ENCODE peak calls at places on chromosomes 16 and 17, in five cellular contexts. V, T, K, F and W are unnamed samples.

GRCh38 chr17:81345211-81346089 is 49.8 kb upstream of the BAHCC1 start:
- DNase-seq in V (peak; percentile 91), T (peak; percentile 92), K (peak; percentile 66), F (peak; percentile 46), W (peak; percentile 73)

GRCh38 chr17:17667947-17668346 is 13.3 kb upstream of the RAI1 start:
- DNase-seq in V (peak; percentile 29), T (no peak), K (no peak), F (no peak), W (no peak)

GRCh38 chr16:972316-973002 is 1.7 kb upstream of the LMF1 start:
- DNase-seq in V (no peak), T (no peak), K (no peak), F (no peak), W (peak; percentile 94)

GRCh38 chr17:7261377-7262191 is 694 bp downstream of the CLDN7 start:
- DNase-seq in V (peak; percentile 77), T (no peak), K (no peak), F (no peak), W (no peak)

GRCh38 chr17:45813051-45813731 is 29.1 kb downstream of the CRHR1 start:
- DNase-seq in V (no peak), T (no peak), K (no peak), F (no peak), W (peak; percentile 74)

GRCh38 chr16:4945560-4946502 is 8.9 kb upstream of the PPL start:
- DNase-seq in V (no peak), T (peak; percentile 72), K (peak; percentile 41), F (no peak), W (no peak)

GRCh38 chr16:17377360-17378324 is 93.1 kb downstream of the XYLT1 start:
- DNase-seq in V (no peak), T (no peak), K (no peak), F (no peak), W (no peak)

GRCh38 chr17:436571-436970 is 84.0 kb upstream of the RPH3AL start:
- DNase-seq in V (peak; percentile 0), T (no peak), K (no peak), F (no peak), W (no peak)

GRCh38 chr16:70432304-70432799 is 6.5 kb downstream of the ST3GAL2 start:
- DNase-seq in V (no peak), T (no peak), K (no peak), F (no peak), W (no peak)

GRCh38 chr17:67374329-67375053 is 2.6 kb upstream of the PITPNC1 start:
- DNase-seq in V (peak; percentile 93), T (peak; percentile 77), K (peak; percentile 92), F (no peak), W (peak; percentile 82)

GRCh38 chr16:81879625-81880024 is 100.5 kb downstream of the PLCG2 start:
- DNase-seq in V (no peak), T (no peak), K (no peak), F (no peak), W (no peak)
- TF ChIP-seq CTCF in V (no peak), T (no peak), K (no peak), F (no peak), W (no peak)

DNA sequence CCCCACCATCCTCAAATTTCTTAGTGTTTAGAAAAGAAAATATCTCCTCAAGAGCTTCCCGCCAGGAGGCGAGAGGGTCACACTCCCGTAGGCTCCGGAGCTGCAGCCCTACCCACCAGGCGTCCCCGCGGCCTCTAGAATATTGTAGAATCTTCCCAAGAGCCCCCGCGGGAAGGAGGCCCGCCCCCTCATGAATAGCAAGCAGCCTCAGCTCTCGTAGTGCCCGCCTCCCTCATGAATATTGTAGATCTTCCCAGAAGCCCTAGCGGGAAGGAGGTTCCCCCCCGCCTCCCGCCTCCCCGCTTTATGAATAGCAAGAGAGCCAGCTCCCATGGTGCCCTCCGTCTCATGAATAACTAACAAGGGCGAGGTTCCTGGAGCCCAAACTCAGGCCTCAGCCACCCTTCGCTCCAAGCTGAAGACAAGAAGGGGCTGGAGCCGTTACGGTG is at the start of gene FBXO47:
- DNase-seq in V (peak; percentile 87), T (peak; percentile 91), K (peak; percentile 93), F (peak; percentile 28), W (peak; percentile 80)
- H3K4me3 ChIP-seq in V (no peak within 1 kb of the TSS), T (peak within 1 kb of the TSS; percentile 24), K (peak within 1 kb of the TSS; percentile 44), F (peak within 1 kb of the TSS; percentile 9), W (peak within 1 kb of the TSS; percentile 49)

DNA sequence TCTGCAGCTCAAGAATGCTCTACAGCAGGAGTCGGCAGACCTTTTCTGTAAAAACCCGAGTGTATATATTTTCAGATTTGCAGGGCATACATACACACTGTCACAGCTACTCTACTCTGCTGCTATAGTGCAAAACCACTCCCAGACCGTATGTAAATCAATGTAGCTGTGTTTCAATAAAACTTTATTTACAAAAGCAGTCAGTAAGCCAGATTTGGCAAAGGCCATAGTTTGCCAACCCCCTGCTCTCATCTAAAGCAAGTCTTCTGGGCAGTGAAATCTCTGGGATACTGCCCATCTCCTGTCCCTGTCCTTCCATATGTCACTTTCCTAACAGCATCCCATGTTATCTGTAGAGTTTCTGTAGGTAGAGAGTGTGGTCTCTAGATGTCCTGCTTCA is 57.2 kb upstream of the GSG1L start:
- DNase-seq in V (no peak), T (no peak), K (no peak), F (no peak), W (no peak)
- TF ChIP-seq CTCF in V (no peak), T (no peak), K (no peak), F (no peak), W (no peak)

GRCh38 chr16:28208131-28208530 is 3.6 kb downstream of the XPO6 start:
- DNase-seq in V (no peak), T (no peak), K (no peak), F (no peak), W (no peak)
- H3K4me3 ChIP-seq in V (no peak overlapping the region), T (no peak overlapping the region), K (no peak overlapping the region), F (no peak overlapping the region), W (no peak overlapping the region)

GRCh38 chr16:2046889-2047329 is 725 bp downstream of the NTHL1 start:
- DNase-seq in V (no peak), T (no peak), K (no peak), F (no peak), W (no peak)

GRCh38 chr16:2046125-2046888 is 1.3 kb downstream of the NTHL1 start:
- DNase-seq in V (no peak), T (no peak), K (no peak), F (no peak), W (no peak)

GRCh38 chr16:2044541-2044940 is 3.1 kb downstream of the NTHL1 start:
- DNase-seq in V (peak; percentile 54), T (no peak), K (no peak), F (no peak), W (no peak)

GRCh38 chr16:2048116-2048543 is 345 bp downstream of the TSC2 start:
- DNase-seq in V (no peak), T (no peak), K (no peak), F (no peak), W (no peak)

DNA sequence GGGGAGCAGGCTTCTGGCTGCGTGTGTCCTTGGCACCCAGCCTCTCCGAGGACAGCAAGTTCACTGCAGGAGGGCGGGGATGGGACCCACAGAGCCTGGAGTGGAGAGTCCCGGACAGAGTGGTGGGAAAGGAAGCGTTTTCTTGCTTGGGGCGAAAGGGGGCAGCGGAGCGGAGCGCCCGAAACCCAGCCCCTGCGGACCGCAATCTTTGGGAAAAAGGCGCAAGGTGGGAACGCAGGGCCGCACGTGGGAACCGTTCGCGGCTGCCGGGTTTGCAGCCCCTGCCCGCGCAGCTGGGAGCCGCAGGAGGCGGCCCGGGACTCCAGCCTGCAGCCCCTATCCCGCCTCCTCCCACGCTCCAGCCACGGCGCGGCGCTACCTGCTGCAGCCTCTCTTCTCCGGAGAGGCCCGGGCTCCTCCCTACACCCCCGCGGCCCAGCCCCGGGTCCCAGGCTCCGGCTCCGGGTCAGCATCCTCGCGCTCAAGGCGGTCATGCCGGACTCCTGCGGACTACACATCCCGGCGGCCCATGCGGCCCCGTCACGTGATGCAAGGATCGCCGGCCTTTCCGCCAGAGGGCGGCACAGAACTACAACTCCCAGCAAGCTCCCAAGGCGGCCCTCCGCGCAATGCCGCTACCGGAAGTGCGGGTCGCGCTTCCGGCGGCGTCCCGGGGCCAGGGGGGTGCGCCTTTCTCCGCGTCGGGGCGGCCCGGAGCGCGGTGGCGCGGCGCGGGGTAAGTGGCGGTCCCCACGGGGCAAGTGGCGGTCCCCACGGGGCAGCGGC is at the start of the genes NTHL1 and TSC2:
- DNase-seq in V (peak; percentile 97), T (peak; percentile 94), K (peak; percentile 94), F (peak; percentile 78), W (peak; percentile 98)
- TF ChIP-seq CTCF in V (peak; percentile 32), T (peak; percentile 39), K (peak; percentile 77), F (peak; percentile 26), W (peak; percentile 54)

GRCh38 chr17:75315541-75316243 is 26.5 kb upstream of the SLC25A19 start:
- DNase-seq in V (no peak), T (no peak), K (no peak), F (no peak), W (no peak)
- H3K4me3 ChIP-seq in V (no peak overlapping the region), T (no peak overlapping the region), K (no peak overlapping the region), F (no peak overlapping the region), W (no peak overlapping the region)

GRCh38 chr16:67481561-67482259 is 753 bp upstream of the ATP6V0D1 start:
- DNase-seq in V (peak; percentile 76), T (peak; percentile 48), K (peak; percentile 33), F (no peak), W (peak; percentile 38)

GRCh38 chr16:67483150-67483549 is at the start of gene AGRP:
- DNase-seq in V (no peak), T (no peak), K (no peak), F (no peak), W (no peak)

GRCh38 chr16:67482260-67482924 is 955 bp downstream of the AGRP start:
- DNase-seq in V (no peak), T (no peak), K (no peak), F (no peak), W (no peak)

GRCh38 chr16:67483731-67484525 is 581 bp upstream of the AGRP start:
- DNase-seq in V (no peak), T (no peak), K (no peak), F (no peak), W (no peak)

GRCh38 chr16:67480833-67481560 is at the start of gene ATP6V0D1:
- DNase-seq in V (peak; percentile 100), T (peak; percentile 98), K (peak; percentile 98), F (peak; percentile 91), W (peak; percentile 97)
- TF ChIP-seq CTCF in V (peak; percentile 86), T (peak; percentile 94), K (peak; percentile 98), F (peak; percentile 82), W (peak; percentile 95)

DNA sequence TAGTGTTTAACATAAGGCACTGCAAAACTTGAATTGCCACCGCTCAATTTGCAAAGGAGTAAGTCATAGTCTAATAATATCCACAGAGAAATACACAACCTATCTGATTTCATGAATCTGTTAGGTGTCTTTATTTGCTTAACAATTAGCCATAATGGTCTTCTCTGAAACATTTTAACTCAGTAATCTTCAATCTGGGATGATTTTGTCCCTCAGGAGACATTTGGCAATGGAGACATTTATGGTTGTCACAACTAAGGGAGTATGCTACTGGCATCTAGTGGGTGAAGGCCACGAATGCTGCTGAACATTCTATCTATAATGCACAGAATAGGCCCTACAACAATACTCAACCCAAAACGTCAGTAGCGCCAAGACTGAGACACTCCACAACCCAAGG is 4.3 kb downstream of the UBE2G1 start:
- DNase-seq in V (no peak), T (no peak), K (no peak), F (no peak), W (no peak)
- H3K4me3 ChIP-seq in V (no peak overlapping the region), T (no peak overlapping the region), K (no peak overlapping the region), F (no peak overlapping the region), W (no peak overlapping the region)